ENCODE peak calls at places on chromosomes 4 and X, in eight cellular contexts. One of them, this sample, is unnamed.

GRCh38 chr4:75584067-75584466 is 28.2 kb downstream of the ODAPH start:
- DNase-seq in lower lobe of right lung: no peak
- DNase-seq in CD4-positive, alpha-beta T cell: no peak
- DNase-seq in activated T-helper 1 cell treated with Interleukin-2 at 50 U/mL for 16 hours: no peak
- DNase-seq in NCI-H82: no peak
- DNase-seq in mesothelial cell of epicardium: no peak
- DNase-seq in stimulated activated effector memory CD8-positive, alpha-beta T cell treated with anti-CD3 and anti-CD28 coated beads, Interleukin-12 subunit alpha, Interleukin-12 subunit beta, amount 100 ng/mL, for 72 hours: no peak
- DNase-seq in epithelial cell of proximal tubule: no peak
- DNase-seq in this sample: no peak

GRCh38 chr4:168540086-168540864 is 43.4 kb downstream of the PALLD start:
- DNase-seq in stimulated activated effector memory CD8-positive, alpha-beta T cell treated with anti-CD3 and anti-CD28 coated beads, Interleukin-12 subunit alpha, Interleukin-12 subunit beta, amount 100 ng/mL, for 72 hours: no peak
- DNase-seq in mesothelial cell of epicardium: no peak
- DNase-seq in CD4-positive, alpha-beta T cell: no peak
- DNase-seq in epithelial cell of proximal tubule: no peak
- DNase-seq in activated T-helper 1 cell treated with Interleukin-2 at 50 U/mL for 16 hours: no peak
- DNase-seq in lower lobe of right lung: no peak
- DNase-seq in NCI-H82: no peak
- DNase-seq in this sample: no peak

GRCh38 chr4:168511780-168512467 is 15.1 kb downstream of the PALLD start:
- DNase-seq in CD4-positive, alpha-beta T cell: peak
- DNase-seq in NCI-H82: no peak
- DNase-seq in epithelial cell of proximal tubule: no peak
- DNase-seq in mesothelial cell of epicardium: no peak
- DNase-seq in lower lobe of right lung: no peak
- DNase-seq in activated T-helper 1 cell treated with Interleukin-2 at 50 U/mL for 16 hours: peak
- DNase-seq in stimulated activated effector memory CD8-positive, alpha-beta T cell treated with anti-CD3 and anti-CD28 coated beads, Interleukin-12 subunit alpha, Interleukin-12 subunit beta, amount 100 ng/mL, for 72 hours: peak
- DNase-seq in this sample: no peak

GRCh38 chrX:44874481-44875184 is 1.6 kb downstream of the KDM6A start:
- DNase-seq in lower lobe of right lung: no peak
- DNase-seq in NCI-H82: peak
- DNase-seq in epithelial cell of proximal tubule: no peak
- DNase-seq in activated T-helper 1 cell treated with Interleukin-2 at 50 U/mL for 16 hours: peak
- DNase-seq in stimulated activated effector memory CD8-positive, alpha-beta T cell treated with anti-CD3 and anti-CD28 coated beads, Interleukin-12 subunit alpha, Interleukin-12 subunit beta, amount 100 ng/mL, for 72 hours: peak
- DNase-seq in mesothelial cell of epicardium: no peak
- DNase-seq in CD4-positive, alpha-beta T cell: peak
- DNase-seq in this sample: no peak

GRCh38 chrX:124211312-124211942 is 121.0 kb upstream of the TEX13D start:
- DNase-seq in CD4-positive, alpha-beta T cell: no peak
- DNase-seq in stimulated activated effector memory CD8-positive, alpha-beta T cell treated with anti-CD3 and anti-CD28 coated beads, Interleukin-12 subunit alpha, Interleukin-12 subunit beta, amount 100 ng/mL, for 72 hours: no peak
- DNase-seq in mesothelial cell of epicardium: no peak
- DNase-seq in activated T-helper 1 cell treated with Interleukin-2 at 50 U/mL for 16 hours: no peak
- DNase-seq in epithelial cell of proximal tubule: peak
- DNase-seq in lower lobe of right lung: no peak
- DNase-seq in NCI-H82: peak
- DNase-seq in this sample: no peak

GRCh38 chrX:110338850-110339373 is 19.7 kb upstream of the RTL9 start:
- DNase-seq in NCI-H82: no peak
- DNase-seq in activated T-helper 1 cell treated with Interleukin-2 at 50 U/mL for 16 hours: no peak
- DNase-seq in mesothelial cell of epicardium: no peak
- DNase-seq in CD4-positive, alpha-beta T cell: no peak
- DNase-seq in stimulated activated effector memory CD8-positive, alpha-beta T cell treated with anti-CD3 and anti-CD28 coated beads, Interleukin-12 subunit alpha, Interleukin-12 subunit beta, amount 100 ng/mL, for 72 hours: no peak
- DNase-seq in lower lobe of right lung: no peak
- DNase-seq in epithelial cell of proximal tubule: no peak
- DNase-seq in this sample: no peak

GRCh38 chrX:115713465-115713864 is 152.5 kb downstream of the PLS3 start:
- DNase-seq in NCI-H82: no peak
- DNase-seq in CD4-positive, alpha-beta T cell: no peak
- DNase-seq in epithelial cell of proximal tubule: no peak
- DNase-seq in activated T-helper 1 cell treated with Interleukin-2 at 50 U/mL for 16 hours: no peak
- DNase-seq in lower lobe of right lung: no peak
- DNase-seq in stimulated activated effector memory CD8-positive, alpha-beta T cell treated with anti-CD3 and anti-CD28 coated beads, Interleukin-12 subunit alpha, Interleukin-12 subunit beta, amount 100 ng/mL, for 72 hours: no peak
- DNase-seq in mesothelial cell of epicardium: no peak
- DNase-seq in this sample: no peak

GRCh38 chr4:145183581-145183980 is 3.2 kb upstream of the OTUD4 start:
- DNase-seq in mesothelial cell of epicardium: no peak
- DNase-seq in NCI-H82: no peak
- DNase-seq in lower lobe of right lung: no peak
- DNase-seq in activated T-helper 1 cell treated with Interleukin-2 at 50 U/mL for 16 hours: no peak
- DNase-seq in CD4-positive, alpha-beta T cell: no peak
- DNase-seq in stimulated activated effector memory CD8-positive, alpha-beta T cell treated with anti-CD3 and anti-CD28 coated beads, Interleukin-12 subunit alpha, Interleukin-12 subunit beta, amount 100 ng/mL, for 72 hours: no peak
- DNase-seq in epithelial cell of proximal tubule: no peak
- DNase-seq in this sample: no peak

GRCh38 chrX:49226946-49227345 is 6.2 kb downstream of the CACNA1F start:
- DNase-seq in CD4-positive, alpha-beta T cell: no peak
- DNase-seq in stimulated activated effector memory CD8-positive, alpha-beta T cell treated with anti-CD3 and anti-CD28 coated beads, Interleukin-12 subunit alpha, Interleukin-12 subunit beta, amount 100 ng/mL, for 72 hours: no peak
- DNase-seq in NCI-H82: no peak
- DNase-seq in lower lobe of right lung: no peak
- DNase-seq in mesothelial cell of epicardium: no peak
- DNase-seq in epithelial cell of proximal tubule: no peak
- DNase-seq in activated T-helper 1 cell treated with Interleukin-2 at 50 U/mL for 16 hours: no peak
- DNase-seq in this sample: no peak

GRCh38 chrX:24014388-24015018 is 12.5 kb downstream of the KLHL15 start:
- DNase-seq in epithelial cell of proximal tubule: no peak
- DNase-seq in NCI-H82: no peak
- DNase-seq in mesothelial cell of epicardium: no peak
- DNase-seq in CD4-positive, alpha-beta T cell: no peak
- DNase-seq in lower lobe of right lung: no peak
- DNase-seq in activated T-helper 1 cell treated with Interleukin-2 at 50 U/mL for 16 hours: no peak
- DNase-seq in stimulated activated effector memory CD8-positive, alpha-beta T cell treated with anti-CD3 and anti-CD28 coated beads, Interleukin-12 subunit alpha, Interleukin-12 subunit beta, amount 100 ng/mL, for 72 hours: peak
- DNase-seq in this sample: no peak

GRCh38 chr4:62881210-62881609 is 1528.0 kb downstream of the TECRL start:
- DNase-seq in NCI-H82: no peak
- DNase-seq in mesothelial cell of epicardium: no peak
- DNase-seq in epithelial cell of proximal tubule: no peak
- DNase-seq in activated T-helper 1 cell treated with Interleukin-2 at 50 U/mL for 16 hours: no peak
- DNase-seq in lower lobe of right lung: no peak
- DNase-seq in CD4-positive, alpha-beta T cell: no peak
- DNase-seq in stimulated activated effector memory CD8-positive, alpha-beta T cell treated with anti-CD3 and anti-CD28 coated beads, Interleukin-12 subunit alpha, Interleukin-12 subunit beta, amount 100 ng/mL, for 72 hours: no peak
- DNase-seq in this sample: no peak

GRCh38 chr4:171650543-171650942 is 162.7 kb upstream of the GALNTL6 start:
- DNase-seq in CD4-positive, alpha-beta T cell: no peak
- DNase-seq in mesothelial cell of epicardium: no peak
- DNase-seq in lower lobe of right lung: no peak
- DNase-seq in stimulated activated effector memory CD8-positive, alpha-beta T cell treated with anti-CD3 and anti-CD28 coated beads, Interleukin-12 subunit alpha, Interleukin-12 subunit beta, amount 100 ng/mL, for 72 hours: no peak
- DNase-seq in activated T-helper 1 cell treated with Interleukin-2 at 50 U/mL for 16 hours: no peak
- DNase-seq in NCI-H82: peak
- DNase-seq in epithelial cell of proximal tubule: no peak
- DNase-seq in this sample: no peak

GRCh38 chr4:138972956-138973819 is 42.4 kb upstream of the NOCT start:
- DNase-seq in lower lobe of right lung: no peak
- DNase-seq in epithelial cell of proximal tubule: no peak
- DNase-seq in stimulated activated effector memory CD8-positive, alpha-beta T cell treated with anti-CD3 and anti-CD28 coated beads, Interleukin-12 subunit alpha, Interleukin-12 subunit beta, amount 100 ng/mL, for 72 hours: no peak
- DNase-seq in NCI-H82: peak
- DNase-seq in mesothelial cell of epicardium: no peak
- DNase-seq in activated T-helper 1 cell treated with Interleukin-2 at 50 U/mL for 16 hours: no peak
- DNase-seq in CD4-positive, alpha-beta T cell: no peak
- DNase-seq in this sample: no peak

GRCh38 chrX:13721819-13722527 is 12.4 kb downstream of the TRAPPC2 start:
- DNase-seq in CD4-positive, alpha-beta T cell: no peak
- DNase-seq in activated T-helper 1 cell treated with Interleukin-2 at 50 U/mL for 16 hours: no peak
- DNase-seq in mesothelial cell of epicardium: no peak
- DNase-seq in epithelial cell of proximal tubule: no peak
- DNase-seq in lower lobe of right lung: no peak
- DNase-seq in NCI-H82: no peak
- DNase-seq in stimulated activated effector memory CD8-positive, alpha-beta T cell treated with anti-CD3 and anti-CD28 coated beads, Interleukin-12 subunit alpha, Interleukin-12 subunit beta, amount 100 ng/mL, for 72 hours: no peak
- DNase-seq in this sample: no peak

GRCh38 chr4:184693056-184693455 is 40.8 kb downstream of the CENPU start:
- DNase-seq in stimulated activated effector memory CD8-positive, alpha-beta T cell treated with anti-CD3 and anti-CD28 coated beads, Interleukin-12 subunit alpha, Interleukin-12 subunit beta, amount 100 ng/mL, for 72 hours: no peak
- DNase-seq in epithelial cell of proximal tubule: no peak
- DNase-seq in NCI-H82: no peak
- DNase-seq in CD4-positive, alpha-beta T cell: no peak
- DNase-seq in mesothelial cell of epicardium: no peak
- DNase-seq in activated T-helper 1 cell treated with Interleukin-2 at 50 U/mL for 16 hours: no peak
- DNase-seq in lower lobe of right lung: no peak
- DNase-seq in this sample: no peak

GRCh38 chr4:85370400-85371032 is 104.4 kb upstream of the ARHGAP24 start:
- DNase-seq in activated T-helper 1 cell treated with Interleukin-2 at 50 U/mL for 16 hours: no peak
- DNase-seq in stimulated activated effector memory CD8-positive, alpha-beta T cell treated with anti-CD3 and anti-CD28 coated beads, Interleukin-12 subunit alpha, Interleukin-12 subunit beta, amount 100 ng/mL, for 72 hours: no peak
- DNase-seq in lower lobe of right lung: no peak
- DNase-seq in NCI-H82: peak
- DNase-seq in epithelial cell of proximal tubule: no peak
- DNase-seq in CD4-positive, alpha-beta T cell: no peak
- DNase-seq in mesothelial cell of epicardium: no peak
- DNase-seq in this sample: no peak

GRCh38 chr4:40688446-40689095 is 58.9 kb upstream of the RBM47 start:
- DNase-seq in epithelial cell of proximal tubule: no peak
- DNase-seq in activated T-helper 1 cell treated with Interleukin-2 at 50 U/mL for 16 hours: no peak
- DNase-seq in CD4-positive, alpha-beta T cell: no peak
- DNase-seq in stimulated activated effector memory CD8-positive, alpha-beta T cell treated with anti-CD3 and anti-CD28 coated beads, Interleukin-12 subunit alpha, Interleukin-12 subunit beta, amount 100 ng/mL, for 72 hours: no peak
- DNase-seq in lower lobe of right lung: no peak
- DNase-seq in NCI-H82: no peak
- DNase-seq in mesothelial cell of epicardium: no peak
- DNase-seq in this sample: no peak

GRCh38 chr4:3026531-3026930 is 47.8 kb downstream of the HTT-AS start:
- DNase-seq in epithelial cell of proximal tubule: no peak
- DNase-seq in CD4-positive, alpha-beta T cell: no peak
- DNase-seq in mesothelial cell of epicardium: no peak
- DNase-seq in activated T-helper 1 cell treated with Interleukin-2 at 50 U/mL for 16 hours: no peak
- DNase-seq in NCI-H82: no peak
- DNase-seq in stimulated activated effector memory CD8-positive, alpha-beta T cell treated with anti-CD3 and anti-CD28 coated beads, Interleukin-12 subunit alpha, Interleukin-12 subunit beta, amount 100 ng/mL, for 72 hours: no peak
- DNase-seq in lower lobe of right lung: no peak
- DNase-seq in this sample: no peak

GRCh38 chr4:184416913-184417734 is 57.2 kb downstream of the IRF2 start:
- DNase-seq in stimulated activated effector memory CD8-positive, alpha-beta T cell treated with anti-CD3 and anti-CD28 coated beads, Interleukin-12 subunit alpha, Interleukin-12 subunit beta, amount 100 ng/mL, for 72 hours: peak
- DNase-seq in CD4-positive, alpha-beta T cell: peak
- DNase-seq in activated T-helper 1 cell treated with Interleukin-2 at 50 U/mL for 16 hours: no peak
- DNase-seq in lower lobe of right lung: no peak
- DNase-seq in epithelial cell of proximal tubule: no peak
- DNase-seq in NCI-H82: no peak
- DNase-seq in mesothelial cell of epicardium: no peak
- DNase-seq in this sample: no peak

GRCh38 chr4:78720994-78721677 is 55.0 kb upstream of the BMP2K start:
- DNase-seq in NCI-H82: no peak
- DNase-seq in stimulated activated effector memory CD8-positive, alpha-beta T cell treated with anti-CD3 and anti-CD28 coated beads, Interleukin-12 subunit alpha, Interleukin-12 subunit beta, amount 100 ng/mL, for 72 hours: peak
- DNase-seq in CD4-positive, alpha-beta T cell: no peak
- DNase-seq in activated T-helper 1 cell treated with Interleukin-2 at 50 U/mL for 16 hours: no peak
- DNase-seq in epithelial cell of proximal tubule: no peak
- DNase-seq in mesothelial cell of epicardium: no peak
- DNase-seq in lower lobe of right lung: no peak
- DNase-seq in this sample: no peak

GRCh38 chr4:58357947-58358346 is 1247.8 kb upstream of the IGFBP7 start:
- DNase-seq in activated T-helper 1 cell treated with Interleukin-2 at 50 U/mL for 16 hours: no peak
- DNase-seq in stimulated activated effector memory CD8-positive, alpha-beta T cell treated with anti-CD3 and anti-CD28 coated beads, Interleukin-12 subunit alpha, Interleukin-12 subunit beta, amount 100 ng/mL, for 72 hours: no peak
- DNase-seq in epithelial cell of proximal tubule: no peak
- DNase-seq in lower lobe of right lung: no peak
- DNase-seq in mesothelial cell of epicardium: no peak
- DNase-seq in CD4-positive, alpha-beta T cell: no peak
- DNase-seq in NCI-H82: no peak
- DNase-seq in this sample: no peak

GRCh38 chr4:185523862-185524261 is 11.4 kb downstream of the PDLIM3 start:
- DNase-seq in NCI-H82: no peak
- DNase-seq in lower lobe of right lung: no peak
- DNase-seq in stimulated activated effector memory CD8-positive, alpha-beta T cell treated with anti-CD3 and anti-CD28 coated beads, Interleukin-12 subunit alpha, Interleukin-12 subunit beta, amount 100 ng/mL, for 72 hours: no peak
- DNase-seq in epithelial cell of proximal tubule: no peak
- DNase-seq in mesothelial cell of epicardium: no peak
- DNase-seq in CD4-positive, alpha-beta T cell: no peak
- DNase-seq in activated T-helper 1 cell treated with Interleukin-2 at 50 U/mL for 16 hours: no peak
- DNase-seq in this sample: no peak

GRCh38 chr4:54908744-54909143 is 216.7 kb downstream of the KDR start:
- DNase-seq in stimulated activated effector memory CD8-positive, alpha-beta T cell treated with anti-CD3 and anti-CD28 coated beads, Interleukin-12 subunit alpha, Interleukin-12 subunit beta, amount 100 ng/mL, for 72 hours: no peak
- DNase-seq in CD4-positive, alpha-beta T cell: no peak
- DNase-seq in NCI-H82: no peak
- DNase-seq in mesothelial cell of epicardium: no peak
- DNase-seq in lower lobe of right lung: no peak
- DNase-seq in activated T-helper 1 cell treated with Interleukin-2 at 50 U/mL for 16 hours: no peak
- DNase-seq in epithelial cell of proximal tubule: no peak
- DNase-seq in this sample: no peak

GRCh38 chr4:61401771-61402170 is 201.6 kb downstream of the ADGRL3 start:
- DNase-seq in stimulated activated effector memory CD8-positive, alpha-beta T cell treated with anti-CD3 and anti-CD28 coated beads, Interleukin-12 subunit alpha, Interleukin-12 subunit beta, amount 100 ng/mL, for 72 hours: no peak
- DNase-seq in mesothelial cell of epicardium: no peak
- DNase-seq in NCI-H82: no peak
- DNase-seq in activated T-helper 1 cell treated with Interleukin-2 at 50 U/mL for 16 hours: no peak
- DNase-seq in CD4-positive, alpha-beta T cell: no peak
- DNase-seq in lower lobe of right lung: no peak
- DNase-seq in epithelial cell of proximal tubule: no peak
- DNase-seq in this sample: no peak

GRCh38 chrX:123267220-123267619 is 83.1 kb downstream of the GRIA3 start:
- DNase-seq in activated T-helper 1 cell treated with Interleukin-2 at 50 U/mL for 16 hours: no peak
- DNase-seq in lower lobe of right lung: no peak
- DNase-seq in epithelial cell of proximal tubule: peak
- DNase-seq in mesothelial cell of epicardium: no peak
- DNase-seq in NCI-H82: no peak
- DNase-seq in stimulated activated effector memory CD8-positive, alpha-beta T cell treated with anti-CD3 and anti-CD28 coated beads, Interleukin-12 subunit alpha, Interleukin-12 subunit beta, amount 100 ng/mL, for 72 hours: no peak
- DNase-seq in CD4-positive, alpha-beta T cell: no peak
- DNase-seq in this sample: no peak

This sample was measured in left lung.